ENCODE peak calls at places on chromosomes 4 and X, in seven cellular contexts. V is nucleus accumbens, L is nephron progenitor cell, M is NCI-H748 treated with DMSO at 0.1 percent for 48 hours, O is activated B cell treated with CpG ODN at 0.5 μM for 24 hours, G is lower leg skin, F is hypothalamus. A is an unnamed sample.

GRCh38 chrX:74232859-74233258 is 71.1 kb upstream of the ZCCHC13 start:
- DNase-seq in V (no peak), L (no peak), M (no peak), O (no peak), G (no peak), F (no peak), A (no peak)

GRCh38 chr4:176790398-176790797 is 2.3 kb downstream of the VEGFC start:
- DNase-seq in V (no peak), L (no peak), M (no peak), O (no peak), G (no peak), F (no peak), A (no peak)

GRCh38 chr4:183906736-183907651 is 1.9 kb downstream of the STOX2 start:
- DNase-seq in V (peak), L (peak), M (no peak), O (no peak), G (no peak), F (peak), A (no peak)

GRCh38 chr4:87716350-87717041 is 66.4 kb downstream of the DMP1 start:
- DNase-seq in V (no peak), L (no peak), M (no peak), O (no peak), G (no peak), F (no peak), A (no peak)

GRCh38 chr4:189083769-189084168 is 856.9 kb upstream of the FRG1 start:
- DNase-seq in V (no peak), L (no peak), M (no peak), O (no peak), G (no peak), F (no peak), A (no peak)

GRCh38 chrX:74535633-74536141 is 78.7 kb downstream of the RLIM start:
- DNase-seq in V (no peak), L (peak), M (peak), O (no peak), G (peak), F (peak), A (peak)

GRCh38 chrX:78944351-78944750 is 840 bp upstream of the P2RY10 start:
- DNase-seq in V (no peak), L (no peak), M (no peak), O (no peak), G (no peak), F (no peak), A (no peak)

GRCh38 chr4:96593422-96593821 is 753.5 kb downstream of the PDHA2 start:
- DNase-seq in V (no peak), L (no peak), M (peak), O (no peak), G (no peak), F (no peak), A (no peak)

GRCh38 chr4:147829401-147830101 is 97.7 kb downstream of the ARHGAP10 start:
- DNase-seq in V (no peak), L (no peak), M (no peak), O (no peak), G (peak), F (no peak), A (no peak)

GRCh38 chr4:10075158-10075863 is 41.3 kb downstream of the WDR1 start:
- DNase-seq in V (no peak), L (no peak), M (no peak), O (no peak), G (no peak), F (no peak), A (no peak)

GRCh38 chrX:112841114-112841819 is 636 bp upstream of the AMOT start:
- DNase-seq in V (peak), L (peak), M (peak), O (peak), G (peak), F (peak), A (peak)

GRCh38 chr4:122672091-122672490 is 51.2 kb upstream of the IL21 start:
- DNase-seq in V (no peak), L (no peak), M (peak), O (no peak), G (no peak), F (no peak), A (no peak)

GRCh38 chrX:3451566-3451965 is 105.1 kb upstream of the MXRA5 start:
- DNase-seq in V (no peak), L (no peak), M (no peak), O (no peak), G (no peak), F (no peak), A (no peak)

GRCh38 chr4:41505161-41505653 is 32.8 kb upstream of the LIMCH1 start:
- DNase-seq in V (no peak), L (no peak), M (no peak), O (no peak), G (no peak), F (no peak), A (no peak)

GRCh38 chrX:109839694-109840358 is 106.8 kb upstream of the ACSL4 start:
- DNase-seq in V (no peak), L (peak), M (no peak), O (no peak), G (no peak), F (no peak), A (no peak)

GRCh38 chr4:153010137-153010536 is 74.0 kb downstream of the FHDC1 start:
- DNase-seq in V (no peak), L (no peak), M (no peak), O (no peak), G (no peak), F (no peak), A (no peak)

GRCh38 chrX:30713061-30713525 is 59.9 kb downstream of the GK start:
- DNase-seq in V (no peak), L (peak), M (peak), O (no peak), G (peak), F (no peak), A (peak)

GRCh38 chrX:24782011-24782410 is 88.3 kb downstream of the POLA1 start:
- DNase-seq in V (no peak), L (no peak), M (no peak), O (no peak), G (no peak), F (no peak), A (no peak)

GRCh38 chr4:43550981-43551627 is 658.6 kb downstream of the GRXCR1 start:
- DNase-seq in V (no peak), L (no peak), M (no peak), O (no peak), G (no peak), F (no peak), A (no peak)

GRCh38 chr4:150722908-150723362 is 141.0 kb downstream of the MAB21L2 start:
- DNase-seq in V (no peak), L (no peak), M (no peak), O (no peak), G (peak), F (no peak), A (no peak)

GRCh38 chr4:18285357-18285756 is 263.8 kb upstream of the LCORL start:
- DNase-seq in V (no peak), L (no peak), M (no peak), O (no peak), G (no peak), F (no peak), A (no peak)

GRCh38 chr4:6527683-6528595 is 47.0 kb upstream of the MAN2B2 start:
- DNase-seq in V (no peak), L (no peak), M (no peak), O (no peak), G (no peak), F (no peak), A (no peak)

A was measured in activated CD4-positive, alpha-beta T cell treated with anti-CD3 and anti-CD28 coated beads for 4 hours.